ENCODE peak calls at places on chromosomes 16 and 17, in nine cellular contexts. O is heart right ventricle, G is brain microvascular endothelial cell, C is endodermal cell, E is HepG2, F is transverse colon, V is IMR-90, D is GM06990, P is fibroblast of lung. X is an unnamed sample. For H3K27me3, the result is how much of the 10 kb centered on the place peaks cover.

GRCh38 chr16:83356266-83356665 is 451.5 kb upstream of the HSBP1 start:
- DNase-seq in D (no peak), F (no peak), P (peak), E (peak), V (peak), C (peak), O (no peak), G (peak), X (peak)

GRCh38 chr17:27396941-27397340 is 59.3 kb upstream of the KSR1 start:
- DNase-seq in D (no peak), G (no peak), P (peak), F (no peak), O (no peak), V (peak), C (no peak), E (no peak), X (no peak)

GRCh38 chr17:72158895-72159885 is 38.4 kb downstream of the SOX9 start:
- DNase-seq in F (no peak), C (no peak), V (peak), E (peak), O (no peak), P (peak), D (no peak), G (no peak), X (no peak)

GRCh38 chr16:12110361-12111107 is 134.0 kb downstream of the SNX29 start:
- DNase-seq in F (no peak), D (no peak), P (no peak), O (no peak), G (no peak), V (no peak), E (no peak), C (no peak), X (no peak)

GRCh38 chr16:1393613-1394176 is 20.8 kb downstream of the UNKL start:
- DNase-seq in G (no peak), E (no peak), F (no peak), P (no peak), V (no peak), C (no peak), D (no peak), O (no peak), X (no peak)

GRCh38 chr16:1333149-1333812 is at the start of gene BAIAP3:
- DNase-seq in C (peak), F (peak), O (peak), D (no peak), V (no peak), P (no peak), E (no peak), G (no peak), X (no peak)

GRCh38 chr17:44345497-44346026 is 460 bp downstream of the GRN start:
- DNase-seq in D (peak), E (peak), O (no peak), F (peak), G (peak), P (peak), C (peak), V (peak), X (peak)

GRCh38 chr16:60295451-60295850 is 1561.3 kb upstream of the GOT2 start:
- DNase-seq in D (no peak), C (no peak), F (no peak), G (no peak), P (no peak), O (no peak), V (no peak), E (no peak), X (no peak)

GRCh38 chr17:72502111-72502939 is 381.5 kb downstream of the SOX9 start:
- DNase-seq in V (peak), C (peak), F (peak), D (no peak), P (peak), O (no peak), E (peak), G (peak), X (no peak)

GRCh38 chr17:58564971-58565370 is 50.5 kb upstream of the MTMR4 start:
- DNase-seq in O (no peak), P (no peak), D (no peak), G (no peak), V (no peak), C (no peak), F (no peak), E (no peak), X (no peak)

GRCh38 chr16:14669776-14670175 is 24.3 kb downstream of the PLA2G10 start:
- DNase-seq in P (no peak), E (no peak), D (no peak), C (no peak), G (no peak), O (no peak), V (no peak), F (peak), X (no peak)

GRCh38 chr17:68449021-68449739 is 8.1 kb downstream of the WIPI1 start:
- DNase-seq in D (no peak), E (no peak), P (no peak), V (no peak), F (no peak), G (no peak), O (no peak), C (no peak), X (no peak)

GRCh38 chr17:1737531-1738291 is 5.0 kb upstream of the SERPINF2 start:
- DNase-seq in E (no peak), F (no peak), D (no peak), V (no peak), G (no peak), C (no peak), P (no peak), O (no peak), X (no peak)

GRCh38 chr16:87033021-87033471 is 284.1 kb downstream of the C16orf95 start:
- DNase-seq in G (no peak), D (no peak), P (no peak), E (no peak), V (no peak), C (no peak), O (no peak), F (no peak), X (no peak)

GRCh38 chr17:42422958-42423712 is at the start of gene CAVIN1:
- DNase-seq in G (peak), C (peak), V (peak), P (peak), D (no peak), O (peak), E (peak), F (peak), X (no peak)

GRCh38 chr17:12955521-12955920 is 62.3 kb downstream of the ELAC2 start:
- DNase-seq in E (no peak), V (no peak), G (no peak), O (no peak), F (no peak), C (no peak), P (no peak), D (no peak), X (no peak)

GRCh38 chr16:165539-166374 is at the start of gene HBM:
- DNase-seq in C (peak), G (no peak), O (no peak), D (no peak), P (no peak), F (no peak), E (no peak), V (no peak), X (no peak)

GRCh38 chr16:48608452-48608851 is 1.5 kb downstream of the N4BP1 start:
- DNase-seq in F (no peak), C (no peak), D (peak), O (no peak), E (no peak), V (no peak), G (no peak), P (no peak), X (no peak)

GRCh38 chr17:19249681-19250080 is 12.5 kb downstream of the EPN2 start:
- DNase-seq in D (no peak), C (no peak), O (no peak), V (no peak), P (peak), F (no peak), E (no peak), G (no peak), X (no peak)

GRCh38 chr16:35181422-35182030 is 1722.1 kb downstream of the TP53TG3F start:
- DNase-seq in D (no peak), O (no peak), F (no peak), V (no peak), G (no peak), P (no peak), E (no peak), C (no peak), X (no peak)

GRCh38 chr17:81094224-81094743 is 59.3 kb downstream of the BAIAP2 start:
- DNase-seq in E (no peak), C (no peak), P (no peak), O (no peak), V (no peak), G (no peak), F (no peak), D (no peak), X (no peak)

GRCh38 chr16:75044800-75045361 is 46.1 kb downstream of the ZNRF1 start:
- DNase-seq in E (no peak), C (no peak), O (peak), P (peak), D (no peak), F (no peak), G (no peak), V (no peak), X (no peak)

GRCh38 chr17:5561736-5562135 is 22.6 kb downstream of the NLRP1 start:
- DNase-seq in G (no peak), D (no peak), F (no peak), E (no peak), C (peak), P (no peak), O (no peak), V (no peak), X (no peak)

GRCh38 chr17:4003501-4004421 is 39.5 kb upstream of the ATP2A3 start:
- DNase-seq in E (peak), P (no peak), C (peak), V (no peak), O (no peak), D (no peak), F (peak), G (no peak), X (no peak)

GRCh38 chr16:29962344-29962994 is 590 bp downstream of the TMEM219 start:
- DNase-seq in V (peak), E (peak), D (no peak), O (no peak), C (no peak), F (peak), P (peak), G (no peak), X (no peak)

GRCh38 chr17:7767425-7768021 is 50.0 kb downstream of the DNAH2 start:
- DNase-seq in G (no peak), E (no peak), V (peak), C (peak), D (no peak), O (no peak), F (no peak), P (peak), X (no peak)

GRCh38 chr17:38746004-38746892 is 1.9 kb downstream of the PCGF2 start:
- DNase-seq in V (no peak), F (no peak), C (peak), P (no peak), D (no peak), G (no peak), O (no peak), E (peak), X (no peak)

GRCh38 chr17:35735036-35735805 is 3.8 kb downstream of the RASL10B start:
- DNase-seq in C (no peak), O (no peak), E (no peak), V (no peak), F (no peak), G (no peak), P (no peak), D (no peak), X (no peak)

GRCh38 chr17:77854759-77855745 is 103.5 kb upstream of the TNRC6C start:
- DNase-seq in D (no peak), E (no peak), F (no peak), O (peak), C (peak), P (no peak), V (no peak), G (no peak), X (no peak)

GRCh38 chr17:6567528-6568185 is 11.3 kb upstream of the PITPNM3 start:
- DNase-seq in D (no peak), F (no peak), E (no peak), O (no peak), G (no peak), C (peak), V (no peak), P (peak), X (no peak)

GRCh38 chr16:1705688-1706385 is at the start of gene MAPK8IP3:
- DNase-seq in D (peak), V (peak), G (peak), C (peak), O (peak), P (peak), E (peak), F (peak), X (no peak)

GRCh38 chr17:13631541-13631940 is 29.8 kb upstream of the HS3ST3A1 start:
- DNase-seq in O (no peak), E (no peak), C (no peak), G (no peak), V (no peak), F (no peak), P (no peak), D (no peak), X (no peak)

GRCh38 chr16:49470550-49470949 is 96.9 kb downstream of the C16orf78 start:
- DNase-seq in F (no peak), E (no peak), P (no peak), D (no peak), O (no peak), C (peak), G (no peak), V (no peak), X (no peak)

GRCh38 chr17:14123579-14124278 is 54.4 kb downstream of the COX10 start:
- DNase-seq in E (no peak), V (no peak), O (no peak), P (no peak), G (no peak), C (no peak), F (no peak), D (peak), X (no peak)

GRCh38 chr17:38320482-38320881 is 23.3 kb downstream of the GPR179 start:
- DNase-seq in E (no peak), G (no peak), P (no peak), O (no peak), D (no peak), V (no peak), C (no peak), F (no peak), X (no peak)

GRCh38 chr17:35313875-35314409 is 59.5 kb downstream of the SLFN11 start:
- DNase-seq in O (peak), V (no peak), P (no peak), G (no peak), C (no peak), F (peak), D (peak), E (no peak), X (no peak)

GRCh38 chr16:87762620-87763019 is 3.2 kb downstream of the KLHDC4 start:
- DNase-seq in V (no peak), O (no peak), F (peak), P (no peak), G (no peak), D (no peak), E (no peak), C (no peak), X (no peak)

GRCh38 chr16:64346080-64346479 is 775.8 kb downstream of the CDH11 start:
- DNase-seq in C (no peak), G (no peak), V (no peak), F (no peak), P (no peak), O (no peak), D (no peak), E (no peak), X (no peak)
- H3K4me3 ChIP-seq in C (no peak), G (no peak), V (no peak), F (no peak), P (no peak), O (no peak), D (no peak), E (no peak), X (no peak)

GRCh38 chr16:89055894-89056555 is 37.6 kb upstream of the ACSF3 start:
- DNase-seq in D (no peak), E (no peak), F (no peak), G (no peak), C (no peak), O (no peak), V (no peak), P (no peak), X (no peak)

GRCh38 chr16:89054714-89055113 is 38.9 kb upstream of the ACSF3 start:
- DNase-seq in P (no peak), E (no peak), F (no peak), O (no peak), C (no peak), V (no peak), G (no peak), D (no peak), X (no peak)

GRCh38 chr16:89057738-89058137 is 35.9 kb upstream of the ACSF3 start:
- DNase-seq in V (no peak), F (no peak), G (no peak), D (no peak), E (no peak), O (no peak), P (no peak), C (no peak), X (no peak)

GRCh38 chr16:89055313-89055712 is 38.3 kb upstream of the ACSF3 start:
- DNase-seq in P (no peak), E (no peak), V (no peak), G (no peak), C (no peak), F (no peak), O (no peak), D (no peak), X (no peak)

DNA sequence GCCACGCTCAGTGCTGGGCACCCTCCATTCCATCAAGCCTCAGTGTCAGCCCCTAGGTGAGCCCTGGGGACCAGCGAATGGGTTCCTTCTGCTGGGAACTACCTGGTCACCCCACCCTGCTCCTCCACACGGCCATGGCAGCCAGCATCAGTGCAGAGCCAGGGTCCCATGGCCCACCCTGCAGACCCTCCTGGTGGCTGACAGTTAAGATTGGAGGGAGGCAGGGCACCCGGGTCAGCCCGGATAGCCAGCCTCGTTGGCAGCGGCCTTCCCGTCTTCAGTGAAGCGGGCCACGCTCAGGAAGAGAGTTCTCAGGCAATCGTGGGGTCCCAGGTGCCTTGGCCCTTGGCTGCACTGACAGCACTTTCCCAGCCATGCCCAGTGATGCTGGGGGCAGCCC is 37.1 kb upstream of the ACSF3 start:
- DNase-seq in E (no peak), P (no peak), V (no peak), G (no peak), F (no peak), O (no peak), C (no peak), D (no peak), X (no peak)
- H3K27me3 ChIP-seq in E (under half), P (under half), V (under half), G (under half), F (under half), O (under half), C (under half), D (under half), X (under half)

DNA sequence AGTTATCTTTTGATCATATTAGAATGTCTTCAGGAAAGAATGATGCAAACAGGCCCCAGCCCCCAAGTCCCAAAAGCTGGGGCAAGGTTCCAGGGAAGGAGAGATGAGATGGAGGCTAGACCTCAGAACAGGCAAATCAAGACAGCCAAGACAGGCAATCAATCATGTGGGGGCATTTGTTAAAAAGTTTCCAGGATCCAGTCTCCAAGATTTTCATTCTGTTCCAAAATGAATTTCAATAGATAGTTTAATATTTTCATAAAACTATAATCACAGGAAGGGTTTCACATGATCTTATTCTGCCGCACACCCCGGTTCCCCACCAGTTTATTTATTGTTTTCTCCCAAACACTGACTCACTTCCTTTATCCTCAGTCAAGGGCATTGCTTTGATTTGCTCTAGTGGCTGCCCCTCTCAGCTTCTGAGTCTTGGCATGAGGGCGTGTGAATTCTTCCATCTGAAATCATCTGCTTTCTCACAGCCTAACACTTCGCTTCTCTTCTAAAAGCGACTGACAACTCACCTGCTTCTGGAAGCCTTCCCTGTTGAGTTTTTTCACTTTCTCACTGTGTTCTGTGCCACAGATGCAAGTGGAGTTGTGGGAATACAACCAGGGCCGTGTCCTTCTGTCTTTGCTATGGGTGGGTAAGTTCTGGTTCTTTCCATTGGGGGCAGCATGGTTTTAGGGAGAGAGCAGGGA is 12.2 kb upstream of the TERF2 start:
- DNase-seq in O (no peak), V (peak), C (peak), E (peak), F (no peak), D (no peak), G (peak), P (peak), X (peak)
- TF ChIP-seq CTCF in O (peak), V (peak), C (peak), E (peak), F (peak), D (peak), G (peak), P (peak), X (peak)

GRCh38 chr17:57440522-57441269 is 184.4 kb downstream of the MSI2 start:
- DNase-seq in E (peak), P (peak), C (peak), O (peak), V (peak), D (no peak), F (peak), G (peak), X (peak)

GRCh38 chr17:57436565-57436964 is 180.2 kb downstream of the MSI2 start:
- DNase-seq in O (no peak), P (no peak), F (no peak), D (no peak), E (no peak), G (no peak), V (no peak), C (no peak), X (no peak)

GRCh38 chr17:57441270-57441600 is 184.9 kb downstream of the MSI2 start:
- DNase-seq in C (no peak), V (no peak), G (no peak), O (no peak), F (no peak), E (no peak), P (no peak), D (no peak), X (no peak)

GRCh38 chr17:57434361-57434760 is 178.0 kb downstream of the MSI2 start:
- DNase-seq in P (no peak), G (no peak), O (no peak), D (no peak), C (no peak), V (no peak), E (no peak), F (no peak), X (no peak)

DNA sequence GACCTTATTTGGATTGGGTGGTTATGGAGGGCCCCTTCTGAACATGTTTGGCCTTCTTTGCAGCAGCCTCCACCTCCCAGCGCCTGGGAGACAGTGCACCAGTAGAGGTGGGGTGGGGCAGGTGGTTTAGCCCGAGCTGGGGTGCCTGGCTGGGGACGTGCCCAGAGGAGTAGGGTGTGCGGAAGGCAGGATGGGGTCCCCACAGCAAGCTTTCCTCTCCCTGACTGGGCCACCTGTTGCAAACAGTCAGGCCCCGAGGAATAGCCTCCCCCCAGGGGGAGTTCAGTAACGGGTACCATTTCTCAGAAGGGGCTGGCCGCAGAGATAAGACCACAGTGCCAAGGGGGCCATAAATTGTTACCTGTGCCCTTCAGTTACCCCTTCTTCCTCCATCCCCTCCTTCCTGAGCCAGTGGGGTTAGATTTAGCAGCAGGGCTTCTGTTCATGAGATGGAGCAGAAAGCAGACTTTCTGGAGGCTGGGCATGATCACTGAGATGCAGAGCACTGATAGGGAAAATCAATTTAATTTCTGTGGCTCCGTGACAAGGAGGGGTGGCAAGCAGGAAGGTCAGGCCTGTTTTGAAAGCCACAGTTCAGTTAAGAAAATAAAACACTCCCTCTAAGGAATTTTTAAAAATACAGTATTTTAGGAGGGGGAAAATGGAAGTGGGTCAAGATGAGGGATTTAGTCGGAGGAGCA is 181.9 kb downstream of the MSI2 start:
- DNase-seq in C (no peak), E (no peak), G (no peak), O (no peak), F (no peak), P (no peak), D (no peak), V (no peak), X (no peak)
- H3K4me3 ChIP-seq in C (no peak), E (no peak), G (no peak), O (no peak), F (no peak), P (no peak), D (no peak), V (no peak), X (no peak)

X was measured in kidney epithelial cell.